ENCODE peak calls at places on chromosome 18, in four cellular contexts. One of them, this sample, is unnamed. For H3K4me1 and H3K36me3, the result is how much of the 10 kb centered on the place peaks cover.

GRCh38 chr18:8835556-8835955 is 130.2 kb downstream of the MTCL1 start:
- DNase-seq in cardiac muscle cell: no peak
- DNase-seq in IMR-90: peak
- DNase-seq in naive thymus-derived CD4-positive, alpha-beta T cell: no peak
- DNase-seq in this sample: no peak

GRCh38 chr18:6682437-6683111 is 46.9 kb upstream of the ARHGAP28 start:
- DNase-seq in cardiac muscle cell: peak
- DNase-seq in IMR-90: peak
- DNase-seq in naive thymus-derived CD4-positive, alpha-beta T cell: no peak
- DNase-seq in this sample: no peak

GRCh38 chr18:27685807-27686412 is 491.0 kb downstream of the CDH2 start:
- DNase-seq in cardiac muscle cell: peak
- DNase-seq in IMR-90: peak
- DNase-seq in naive thymus-derived CD4-positive, alpha-beta T cell: no peak
- DNase-seq in this sample: no peak

GRCh38 chr18:23135679-23136325 is 517 bp downstream of the CABLES1 start:
- DNase-seq in cardiac muscle cell: peak
- DNase-seq in IMR-90: no peak
- DNase-seq in naive thymus-derived CD4-positive, alpha-beta T cell: no peak
- DNase-seq in this sample: peak

GRCh38 chr18:79309572-79310278 is 86.0 kb upstream of the NFATC1 start:
- DNase-seq in cardiac muscle cell: no peak
- DNase-seq in IMR-90: no peak
- DNase-seq in naive thymus-derived CD4-positive, alpha-beta T cell: no peak
- DNase-seq in this sample: no peak

GRCh38 chr18:74661690-74662089 is 64.0 kb downstream of the ZNF407 start:
- DNase-seq in cardiac muscle cell: peak
- DNase-seq in IMR-90: peak
- DNase-seq in naive thymus-derived CD4-positive, alpha-beta T cell: no peak
- DNase-seq in this sample: no peak

GRCh38 chr18:26637983-26638382 is 89.6 kb upstream of the KCTD1 start:
- DNase-seq in cardiac muscle cell: no peak
- DNase-seq in IMR-90: no peak
- DNase-seq in naive thymus-derived CD4-positive, alpha-beta T cell: no peak
- DNase-seq in this sample: no peak

GRCh38 chr18:48932822-48933510 is 17.8 kb downstream of the SMAD7 start:
- DNase-seq in cardiac muscle cell: no peak
- DNase-seq in IMR-90: no peak
- DNase-seq in naive thymus-derived CD4-positive, alpha-beta T cell: no peak
- DNase-seq in this sample: no peak

GRCh38 chr18:49898421-49898820 is 85.1 kb upstream of the ACAA2 start:
- DNase-seq in cardiac muscle cell: peak
- DNase-seq in IMR-90: peak
- DNase-seq in naive thymus-derived CD4-positive, alpha-beta T cell: peak
- DNase-seq in this sample: no peak

GRCh38 chr18:8426401-8426800 is 182.8 kb upstream of the RAB12 start:
- DNase-seq in cardiac muscle cell: peak
- DNase-seq in IMR-90: no peak
- DNase-seq in naive thymus-derived CD4-positive, alpha-beta T cell: no peak
- DNase-seq in this sample: no peak

GRCh38 chr18:50051288-50051687 is 143.7 kb downstream of the MYO5B start:
- DNase-seq in cardiac muscle cell: peak
- DNase-seq in IMR-90: no peak
- DNase-seq in naive thymus-derived CD4-positive, alpha-beta T cell: no peak
- DNase-seq in this sample: no peak

GRCh38 chr18:42604820-42605219 is 510.7 kb downstream of the RIT2 start:
- DNase-seq in cardiac muscle cell: no peak
- DNase-seq in IMR-90: no peak
- DNase-seq in naive thymus-derived CD4-positive, alpha-beta T cell: no peak
- DNase-seq in this sample: no peak

GRCh38 chr18:62616331-62616805 is 93.5 kb downstream of the ZCCHC2 start:
- DNase-seq in cardiac muscle cell: no peak
- DNase-seq in IMR-90: no peak
- DNase-seq in naive thymus-derived CD4-positive, alpha-beta T cell: no peak
- DNase-seq in this sample: no peak

GRCh38 chr18:79754022-79754761 is 43.5 kb upstream of the KCNG2 start:
- DNase-seq in cardiac muscle cell: no peak
- DNase-seq in IMR-90: no peak
- DNase-seq in naive thymus-derived CD4-positive, alpha-beta T cell: no peak
- DNase-seq in this sample: peak

GRCh38 chr18:67486534-67486933 is 30.0 kb downstream of the DSEL start:
- DNase-seq in cardiac muscle cell: no peak
- DNase-seq in IMR-90: no peak
- DNase-seq in naive thymus-derived CD4-positive, alpha-beta T cell: no peak
- DNase-seq in this sample: no peak

GRCh38 chr18:36427369-36427768 is 129.9 kb downstream of the FHOD3 start:
- DNase-seq in cardiac muscle cell: no peak
- DNase-seq in IMR-90: no peak
- DNase-seq in naive thymus-derived CD4-positive, alpha-beta T cell: no peak
- DNase-seq in this sample: no peak

GRCh38 chr18:6557470-6558245 is 142.9 kb upstream of the L3MBTL4 start:
- DNase-seq in cardiac muscle cell: no peak
- DNase-seq in IMR-90: no peak
- DNase-seq in naive thymus-derived CD4-positive, alpha-beta T cell: no peak
- DNase-seq in this sample: peak

GRCh38 chr18:79396431-79397287 is 929 bp downstream of the NFATC1 start:
- DNase-seq in cardiac muscle cell: peak
- DNase-seq in IMR-90: peak
- DNase-seq in naive thymus-derived CD4-positive, alpha-beta T cell: peak
- DNase-seq in this sample: peak

GRCh38 chr18:56770097-56770496 is 118.9 kb downstream of the WDR7 start:
- DNase-seq in cardiac muscle cell: no peak
- DNase-seq in IMR-90: no peak
- DNase-seq in naive thymus-derived CD4-positive, alpha-beta T cell: no peak
- DNase-seq in this sample: no peak

GRCh38 chr18:2901405-2901989 is 54.7 kb downstream of the EMILIN2 start:
- DNase-seq in cardiac muscle cell: no peak
- DNase-seq in IMR-90: peak
- DNase-seq in naive thymus-derived CD4-positive, alpha-beta T cell: no peak
- DNase-seq in this sample: no peak

GRCh38 chr18:13222371-13223281 is 4.1 kb downstream of the LDLRAD4 start:
- DNase-seq in cardiac muscle cell: no peak
- DNase-seq in IMR-90: peak
- DNase-seq in naive thymus-derived CD4-positive, alpha-beta T cell: no peak
- DNase-seq in this sample: peak

GRCh38 chr18:14189858-14190257 is 57.6 kb upstream of the ZNF519 start:
- DNase-seq in cardiac muscle cell: no peak
- DNase-seq in IMR-90: no peak
- DNase-seq in naive thymus-derived CD4-positive, alpha-beta T cell: no peak
- DNase-seq in this sample: no peak

GRCh38 chr18:59549797-59550516 is 147.3 kb downstream of the CCBE1 start:
- DNase-seq in cardiac muscle cell: no peak
- DNase-seq in IMR-90: no peak
- DNase-seq in naive thymus-derived CD4-positive, alpha-beta T cell: no peak
- DNase-seq in this sample: no peak

GRCh38 chr18:10443001-10443400 is 11.4 kb upstream of the APCDD1 start:
- DNase-seq in cardiac muscle cell: no peak
- DNase-seq in IMR-90: no peak
- DNase-seq in naive thymus-derived CD4-positive, alpha-beta T cell: no peak
- DNase-seq in this sample: no peak

GRCh38 chr18:13452448-13452811 is 233.9 kb downstream of the LDLRAD4 start:
- DNase-seq in cardiac muscle cell: no peak
- DNase-seq in IMR-90: peak
- DNase-seq in naive thymus-derived CD4-positive, alpha-beta T cell: no peak
- DNase-seq in this sample: peak

GRCh38 chr18:58015045-58015444 is 29.0 kb upstream of the NEDD4L start:
- DNase-seq in cardiac muscle cell: no peak
- DNase-seq in IMR-90: no peak
- DNase-seq in naive thymus-derived CD4-positive, alpha-beta T cell: no peak
- DNase-seq in this sample: no peak
- H3K4me1 ChIP-seq in cardiac muscle cell: under half
- H3K4me1 ChIP-seq in IMR-90: under half
- H3K4me1 ChIP-seq in naive thymus-derived CD4-positive, alpha-beta T cell: under half
- H3K4me1 ChIP-seq in this sample: under half

GRCh38 chr18:77220726-77221125 is 28.9 kb upstream of the GALR1 start:
- DNase-seq in cardiac muscle cell: no peak
- DNase-seq in IMR-90: no peak
- DNase-seq in naive thymus-derived CD4-positive, alpha-beta T cell: no peak
- DNase-seq in this sample: no peak
- H3K27ac ChIP-seq in cardiac muscle cell: no peak
- H3K27ac ChIP-seq in IMR-90: no peak
- H3K27ac ChIP-seq in naive thymus-derived CD4-positive, alpha-beta T cell: no peak
- H3K27ac ChIP-seq in this sample: no peak

DNA sequence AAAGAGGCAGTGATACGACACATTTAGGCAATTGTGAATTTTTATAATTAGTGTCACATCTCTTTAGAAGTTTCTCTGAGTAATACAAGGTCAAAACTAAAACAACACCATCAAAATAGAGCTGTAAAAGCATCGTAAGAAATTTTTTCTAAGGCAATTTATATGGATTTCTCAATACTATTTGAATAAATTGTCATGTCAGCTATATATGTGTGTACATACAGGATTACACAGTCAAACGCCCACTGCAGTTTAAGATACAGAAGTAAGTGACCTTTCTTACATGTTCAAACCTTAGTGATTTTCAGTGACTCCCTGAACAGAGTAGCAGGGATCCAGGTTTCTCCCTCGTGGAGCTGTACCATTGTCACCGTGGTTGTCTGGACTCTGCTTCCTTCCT is 129.1 kb upstream of the CBLN2 start:
- DNase-seq in cardiac muscle cell: no peak
- DNase-seq in IMR-90: no peak
- DNase-seq in naive thymus-derived CD4-positive, alpha-beta T cell: no peak
- DNase-seq in this sample: no peak
- H3K36me3 ChIP-seq in cardiac muscle cell: under half
- H3K36me3 ChIP-seq in IMR-90: under half
- H3K36me3 ChIP-seq in naive thymus-derived CD4-positive, alpha-beta T cell: under half
- H3K36me3 ChIP-seq in this sample: under half

DNA sequence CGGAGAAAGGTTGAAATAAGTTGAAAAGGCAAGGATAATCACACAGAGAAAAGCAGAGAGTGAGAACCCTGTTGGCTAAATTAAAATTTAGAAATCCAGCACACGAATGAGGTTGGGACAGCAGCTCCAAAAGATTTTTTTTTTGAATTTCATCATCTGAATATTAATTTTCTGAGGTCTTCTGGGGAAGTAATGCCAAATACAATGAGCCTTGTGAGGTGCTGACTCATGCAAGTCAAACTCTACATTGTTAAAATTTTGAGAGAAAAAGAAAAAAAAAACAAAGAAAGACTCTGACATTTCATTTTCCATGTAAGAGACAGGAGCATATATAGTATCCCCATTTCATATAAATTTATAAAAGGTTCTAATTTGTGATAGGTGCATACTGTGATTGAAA is 614.2 kb upstream of the CDH2 start:
- DNase-seq in cardiac muscle cell: no peak
- DNase-seq in IMR-90: no peak
- DNase-seq in naive thymus-derived CD4-positive, alpha-beta T cell: no peak
- DNase-seq in this sample: no peak
- H3K4me1 ChIP-seq in cardiac muscle cell: under half
- H3K4me1 ChIP-seq in IMR-90: under half
- H3K4me1 ChIP-seq in naive thymus-derived CD4-positive, alpha-beta T cell: under half
- H3K4me1 ChIP-seq in this sample: under half